ENCODE peak calls at places on chromosomes 12 and 14, in four cellular contexts. H is K562, V is GM12878, A is H1. F is an unnamed sample.

GRCh38 chr12:124236651-124237050 is 58.2 kb upstream of the RFLNA start:
- DNase-seq in H (no peak), V (no peak), A (no peak), F (no peak)

GRCh38 chr14:56002876-56003625 is 115.2 kb upstream of the PELI2 start:
- DNase-seq in H (no peak), V (peak; percentile 19), A (no peak), F (no peak)

GRCh38 chr12:103495783-103496456 is at the start of gene C12orf42:
- DNase-seq in H (no peak), V (peak; percentile 63), A (no peak), F (no peak)

GRCh38 chr14:50040401-50040775 is 76.0 kb downstream of the VCPKMT start:
- DNase-seq in H (no peak), V (no peak), A (no peak), F (peak; percentile 39)

GRCh38 chr14:81219821-81220487 is 805 bp downstream of the GTF2A1 start:
- DNase-seq in H (peak; percentile 49), V (no peak), A (no peak), F (peak; percentile 6)

GRCh38 chr12:4771172-4771959 is 51.2 kb downstream of the GALNT8 start:
- DNase-seq in H (no peak), V (no peak), A (no peak), F (no peak)

GRCh38 chr12:6335451-6336078 is 6.3 kb downstream of the TNFRSF1A start:
- DNase-seq in H (peak; percentile 54), V (peak; percentile 60), A (no peak), F (peak; percentile 90)

GRCh38 chr12:70338531-70338930 is 27.6 kb upstream of the KCNMB4 start:
- DNase-seq in H (no peak), V (no peak), A (no peak), F (no peak)

GRCh38 chr14:43356984-43357545 is 1150.0 kb downstream of the FSCB start:
- DNase-seq in H (no peak), V (no peak), A (no peak), F (no peak)

GRCh38 chr14:82180057-82180620 is 646.5 kb upstream of the SEL1L start:
- DNase-seq in H (no peak), V (no peak), A (no peak), F (no peak)

GRCh38 chr14:74865156-74865555 is 10.8 kb downstream of the PROX2 start:
- DNase-seq in H (no peak), V (no peak), A (no peak), F (no peak)

GRCh38 chr12:88163371-88163770 is 21.3 kb downstream of the TMTC3 start:
- DNase-seq in H (no peak), V (no peak), A (no peak), F (no peak)

GRCh38 chr12:113149361-113150150 is at the start of gene CFAP73:
- DNase-seq in H (peak; percentile 82), V (no peak), A (peak; percentile 79), F (peak; percentile 76)

GRCh38 chr14:100622234-100622633 is 35.0 kb upstream of the BEGAIN start:
- DNase-seq in H (no peak), V (no peak), A (no peak), F (no peak)

GRCh38 chr14:49607583-49607982 is 8.8 kb downstream of the LRR1 start:
- DNase-seq in H (no peak), V (no peak), A (no peak), F (no peak)

GRCh38 chr12:71642264-71642663 is 21.4 kb downstream of the ZFC3H1 start:
- DNase-seq in H (no peak), V (no peak), A (no peak), F (no peak)

GRCh38 chr14:20386276-20386855 is 26.9 kb downstream of the TEP1 start:
- DNase-seq in H (no peak), V (no peak), A (no peak), F (no peak)

GRCh38 chr14:105528859-105529505 is 2.6 kb downstream of the TMEM121 start:
- DNase-seq in H (no peak), V (no peak), A (no peak), F (no peak)

GRCh38 chr12:4829793-4830162 is 79.9 kb upstream of the KCNA1 start:
- DNase-seq in H (no peak), V (no peak), A (no peak), F (no peak)

GRCh38 chr14:90300649-90301048 is 31.1 kb downstream of the NRDE2 start:
- DNase-seq in H (no peak), V (no peak), A (no peak), F (no peak)

GRCh38 chr14:77243853-77244252 is 27.2 kb downstream of the NGB start:
- DNase-seq in H (no peak), V (peak; percentile 8), A (no peak), F (no peak)

GRCh38 chr12:69904761-69905160 is 79.7 kb downstream of the MYRFL start:
- DNase-seq in H (no peak), V (no peak), A (no peak), F (no peak)

GRCh38 chr14:68440776-68441175 is 352.1 kb downstream of the ZFP36L1 start:
- DNase-seq in H (no peak), V (no peak), A (no peak), F (no peak)

GRCh38 chr14:36397357-36397756 is 76.9 kb upstream of the MBIP start:
- DNase-seq in H (no peak), V (no peak), A (no peak), F (no peak)

GRCh38 chr12:68971404-68971803 is 38.4 kb upstream of the CPM start:
- DNase-seq in H (no peak), V (no peak), A (no peak), F (no peak)

GRCh38 chr12:69519871-69520270 is 49.7 kb downstream of the FRS2 start:
- DNase-seq in H (no peak), V (no peak), A (no peak), F (no peak)

GRCh38 chr12:115362319-115362976 is 678.5 kb upstream of the TBX3 start:
- DNase-seq in H (no peak), V (no peak), A (no peak), F (no peak)

GRCh38 chr14:93033983-93034670 is 81.6 kb downstream of the ITPK1 start:
- DNase-seq in H (peak; percentile 53), V (no peak), A (no peak), F (no peak)

GRCh38 chr12:123989753-123990152 is 16.7 kb downstream of the ZNF664 start:
- DNase-seq in H (no peak), V (no peak), A (no peak), F (no peak)

GRCh38 chr14:59093889-59094288 is 94.6 kb upstream of the DAAM1 start:
- DNase-seq in H (no peak), V (no peak), A (no peak), F (no peak)

GRCh38 chr14:85319998-85320397 is 209.9 kb upstream of the FLRT2 start:
- DNase-seq in H (no peak), V (no peak), A (no peak), F (no peak)

GRCh38 chr12:89433634-89434033 is 81.3 kb upstream of the DUSP6 start:
- DNase-seq in H (no peak), V (no peak), A (no peak), F (no peak)

GRCh38 chr12:123122649-123123048 is 28.2 kb downstream of the PITPNM2 start:
- DNase-seq in H (no peak), V (no peak), A (no peak), F (no peak)

GRCh38 chr12:128116537-128116936 is 150.4 kb upstream of the TMEM132C start:
- DNase-seq in H (no peak), V (no peak), A (no peak), F (no peak)

GRCh38 chr12:9741726-9742125 is 8.8 kb upstream of the CLECL1 start:
- DNase-seq in H (no peak), V (peak; percentile 89), A (no peak), F (no peak)

GRCh38 chr14:55512421-55512820 is 67.6 kb upstream of the KTN1 start:
- DNase-seq in H (no peak), V (no peak), A (no peak), F (no peak)

GRCh38 chr14:104346112-104346462 is 207.7 kb downstream of the KIF26A start:
- DNase-seq in H (no peak), V (no peak), A (no peak), F (no peak)

GRCh38 chr12:70467476-70467875 is 101.4 kb downstream of the KCNMB4 start:
- DNase-seq in H (no peak), V (no peak), A (no peak), F (no peak)

GRCh38 chr12:12696562-12697383 is 790 bp upstream of the GPR19 start:
- DNase-seq in H (peak; percentile 84), V (peak; percentile 91), A (no peak), F (peak; percentile 73)

DNA sequence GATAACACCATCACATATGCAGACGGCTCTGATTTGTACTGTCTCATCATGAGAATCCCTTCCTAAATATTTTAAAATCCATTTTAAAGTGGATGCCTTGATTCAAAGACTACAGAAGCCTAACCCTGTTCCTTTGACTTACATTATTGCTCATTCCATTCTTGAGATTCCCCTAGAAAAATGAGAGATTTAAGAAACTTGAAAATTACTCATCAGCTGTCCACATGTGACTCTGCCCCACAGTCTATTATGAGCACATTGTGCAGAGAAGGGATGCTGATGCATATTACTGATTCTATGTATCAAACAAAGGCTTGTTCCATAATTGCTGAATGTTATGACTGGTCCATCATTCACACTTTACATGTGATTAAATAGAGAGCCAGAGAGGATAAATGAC is 344.1 kb downstream of the NPAS3 start:
- DNase-seq in H (no peak), V (no peak), A (no peak), F (no peak)
- TF ChIP-seq RFX5 in H (no peak), V (no peak), A (no peak), F (no peak)

GRCh38 chr12:93223440-93224426 is 154.0 kb upstream of the NUDT4 start:
- DNase-seq in H (no peak), V (no peak), A (no peak), F (no peak)
- TF ChIP-seq ATF3 in H (no peak), V (no peak), A (no peak), F (no peak)

GRCh38 chr14:69634871-69635270 is 23.5 kb downstream of the SUSD6 start:
- DNase-seq in H (no peak), V (no peak), A (no peak), F (no peak)

GRCh38 chr14:69636718-69637480 is 25.5 kb downstream of the SUSD6 start:
- DNase-seq in H (no peak), V (no peak), A (no peak), F (no peak)

GRCh38 chr14:69637503-69638030 is 26.2 kb downstream of the SUSD6 start:
- DNase-seq in H (peak; percentile 38), V (no peak), A (no peak), F (peak; percentile 60)

GRCh38 chr14:69633238-69633637 is 21.8 kb downstream of the SUSD6 start:
- DNase-seq in H (no peak), V (no peak), A (no peak), F (peak; percentile 32)

GRCh38 chr14:69636051-69636639 is 24.7 kb downstream of the SUSD6 start:
- DNase-seq in H (no peak), V (no peak), A (no peak), F (no peak)
- TF ChIP-seq RFX5 in H (no peak), V (no peak), A (no peak), F (no peak)

GRCh38 chr12:110744176-110744575 is 1.5 kb upstream of the PPP1CC start:
- DNase-seq in H (no peak), V (no peak), A (no peak), F (peak; percentile 69)
- TF ChIP-seq ATF3 in H (no peak), V (no peak), A (no peak), F (no peak)

GRCh38 chr12:109346920-109347319 is 780 bp upstream of the MYO1H start:
- DNase-seq in H (no peak), V (no peak), A (no peak), F (no peak)

GRCh38 chr12:109345428-109345827 is 2.3 kb upstream of the MYO1H start:
- DNase-seq in H (no peak), V (no peak), A (no peak), F (no peak)

GRCh38 chr12:109347579-109347978 is at the start of gene MYO1H:
- DNase-seq in H (peak; percentile 10), V (no peak), A (no peak), F (no peak)
- TF ChIP-seq RFX5 in H (no peak), V (no peak), A (no peak), F (no peak)

F was measured in HepG2.